ENCODE peak calls at places on chromosomes 7 and 10, in four cellular contexts. Y is Kasumi-1, I is OCI-LY7, N is neural progenitor cell. L is an unnamed sample.

GRCh38 chr7:78224923-78225322 is 426.4 kb downstream of the PHTF2 start:
- DNase-seq in Y (no peak), N (no peak), I (no peak), L (no peak)

GRCh38 chr10:31299119-31299518 is 19.9 kb upstream of the ZEB1 start:
- DNase-seq in N (no peak), Y (no peak), I (no peak), L (no peak)

GRCh38 chr10:110395350-110396283 is 90.9 kb upstream of the SMNDC1 start:
- DNase-seq in I (no peak), N (no peak), Y (no peak), L (no peak)

GRCh38 chr10:133359554-133359971 is 1.7 kb upstream of the FUOM start:
- DNase-seq in N (no peak), Y (no peak), I (no peak), L (no peak)

GRCh38 chr7:5228066-5228465 is 38.0 kb downstream of the WIPI2 start:
- DNase-seq in I (no peak), N (no peak), Y (no peak), L (no peak)

GRCh38 chr10:26455567-26456315 is 17.6 kb downstream of the APBB1IP start:
- DNase-seq in Y (peak; percentile 85), I (no peak), N (no peak), L (no peak)

GRCh38 chr10:77837248-77837924 is 89.2 kb downstream of the DLG5 start:
- DNase-seq in Y (peak; percentile 96), I (peak; percentile 71), N (peak; percentile 92), L (peak; percentile 86)

GRCh38 chr10:50918529-50918928 is 33.1 kb upstream of the A1CF start:
- DNase-seq in N (no peak), Y (no peak), I (no peak), L (no peak)

GRCh38 chr10:83680470-83680891 is 458.8 kb upstream of the GHITM start:
- DNase-seq in I (peak; percentile 14), Y (no peak), N (no peak), L (no peak)

GRCh38 chr7:156218544-156219306 is 406.5 kb upstream of the SHH start:
- DNase-seq in Y (no peak), N (no peak), I (no peak), L (no peak)

GRCh38 chr7:44693641-44694313 is 54.9 kb upstream of the ZMIZ2 start:
- DNase-seq in Y (no peak), I (no peak), N (no peak), L (no peak)

GRCh38 chr7:152894295-152895170 is 135.0 kb downstream of the ACTR3B start:
- DNase-seq in N (peak; percentile 81), Y (peak; percentile 20), I (peak; percentile 38), L (peak; percentile 93)

GRCh38 chr10:122044045-122044661 is 55.2 kb downstream of the TACC2 start:
- DNase-seq in Y (no peak), N (peak; percentile 57), I (no peak), L (peak; percentile 72)

GRCh38 chr10:3785251-3785848 is 341 bp upstream of the KLF6 start:
- DNase-seq in N (peak; percentile 99), I (peak; percentile 99), Y (peak; percentile 98), L (peak; percentile 98)

GRCh38 chr10:86261933-86262665 is 104.5 kb downstream of the GRID1 start:
- DNase-seq in I (peak; percentile 76), Y (no peak), N (peak; percentile 59), L (peak; percentile 78)

GRCh38 chr10:103757531-103758293 is 97.7 kb downstream of the SH3PXD2A start:
- DNase-seq in Y (peak; percentile 96), N (no peak), I (no peak), L (peak; percentile 68)

GRCh38 chr10:105247831-105248499 is 606.9 kb downstream of the SORCS3 start:
- DNase-seq in I (no peak), N (no peak), Y (no peak), L (no peak)

GRCh38 chr10:7211857-7212577 is 198.8 kb downstream of the SFMBT2 start:
- DNase-seq in N (no peak), I (no peak), Y (no peak), L (no peak)

GRCh38 chr10:29479081-29479917 is 155.5 kb downstream of the SVIL start:
- DNase-seq in I (peak; percentile 86), Y (no peak), N (no peak), L (no peak)